ENCODE peak calls at places on chromosome 15, in six cellular contexts. One of them, this sample, is unnamed.

GRCh38 chr15:48084759-48085420 is 35.9 kb upstream of the SLC24A5 start:
- DNase-seq in B cell: no peak
- DNase-seq in HFFc6: peak
- DNase-seq in CMK: no peak
- DNase-seq in activated T-cell treated with anti-CD3 and anti-CD28 coated beads for 48 hours: no peak
- DNase-seq in cardiac muscle cell: peak
- DNase-seq in this sample: no peak

GRCh38 chr15:70362350-70362749 is 264.6 kb upstream of the TLE3 start:
- DNase-seq in B cell: no peak
- DNase-seq in HFFc6: no peak
- DNase-seq in CMK: no peak
- DNase-seq in activated T-cell treated with anti-CD3 and anti-CD28 coated beads for 48 hours: no peak
- DNase-seq in cardiac muscle cell: no peak
- DNase-seq in this sample: no peak

GRCh38 chr15:52318729-52319500 is 23.3 kb upstream of the MYO5C start:
- DNase-seq in B cell: no peak
- DNase-seq in HFFc6: no peak
- DNase-seq in CMK: no peak
- DNase-seq in activated T-cell treated with anti-CD3 and anti-CD28 coated beads for 48 hours: no peak
- DNase-seq in cardiac muscle cell: peak
- DNase-seq in this sample: no peak

GRCh38 chr15:27844018-27844666 is 255.0 kb downstream of the OCA2 start:
- DNase-seq in B cell: no peak
- DNase-seq in HFFc6: peak
- DNase-seq in CMK: no peak
- DNase-seq in activated T-cell treated with anti-CD3 and anti-CD28 coated beads for 48 hours: no peak
- DNase-seq in cardiac muscle cell: peak
- DNase-seq in this sample: no peak

GRCh38 chr15:41423979-41424659 is 7.2 kb downstream of the RTF1 start:
- DNase-seq in B cell: no peak
- DNase-seq in HFFc6: no peak
- DNase-seq in CMK: no peak
- DNase-seq in activated T-cell treated with anti-CD3 and anti-CD28 coated beads for 48 hours: no peak
- DNase-seq in cardiac muscle cell: no peak
- DNase-seq in this sample: no peak

GRCh38 chr15:78048410-78048946 is 29.0 kb downstream of the TBC1D2B start:
- DNase-seq in B cell: no peak
- DNase-seq in HFFc6: no peak
- DNase-seq in CMK: no peak
- DNase-seq in activated T-cell treated with anti-CD3 and anti-CD28 coated beads for 48 hours: no peak
- DNase-seq in cardiac muscle cell: no peak
- DNase-seq in this sample: no peak

GRCh38 chr15:87844031-87844430 is 412.5 kb downstream of the NTRK3 start:
- DNase-seq in B cell: no peak
- DNase-seq in HFFc6: no peak
- DNase-seq in CMK: no peak
- DNase-seq in activated T-cell treated with anti-CD3 and anti-CD28 coated beads for 48 hours: no peak
- DNase-seq in cardiac muscle cell: no peak
- DNase-seq in this sample: no peak

GRCh38 chr15:70742928-70743327 is 20.4 kb downstream of the UACA start:
- DNase-seq in B cell: no peak
- DNase-seq in HFFc6: no peak
- DNase-seq in CMK: no peak
- DNase-seq in activated T-cell treated with anti-CD3 and anti-CD28 coated beads for 48 hours: no peak
- DNase-seq in cardiac muscle cell: peak
- DNase-seq in this sample: no peak

GRCh38 chr15:62989366-62990055 is 53.0 kb upstream of the TPM1 start:
- DNase-seq in B cell: no peak
- DNase-seq in HFFc6: no peak
- DNase-seq in CMK: no peak
- DNase-seq in activated T-cell treated with anti-CD3 and anti-CD28 coated beads for 48 hours: no peak
- DNase-seq in cardiac muscle cell: no peak
- DNase-seq in this sample: no peak

GRCh38 chr15:41934843-41935242 is 37.5 kb downstream of the EHD4 start:
- DNase-seq in B cell: peak
- DNase-seq in HFFc6: no peak
- DNase-seq in CMK: no peak
- DNase-seq in activated T-cell treated with anti-CD3 and anti-CD28 coated beads for 48 hours: peak
- DNase-seq in cardiac muscle cell: no peak
- DNase-seq in this sample: peak

GRCh38 chr15:27086800-27087199 is 115.8 kb downstream of the GABRG3 start:
- DNase-seq in B cell: no peak
- DNase-seq in HFFc6: no peak
- DNase-seq in CMK: no peak
- DNase-seq in activated T-cell treated with anti-CD3 and anti-CD28 coated beads for 48 hours: no peak
- DNase-seq in cardiac muscle cell: no peak
- DNase-seq in this sample: no peak

GRCh38 chr15:85380860-85381535 is 595 bp downstream of the AKAP13 start:
- DNase-seq in B cell: peak
- DNase-seq in HFFc6: no peak
- DNase-seq in CMK: no peak
- DNase-seq in activated T-cell treated with anti-CD3 and anti-CD28 coated beads for 48 hours: peak
- DNase-seq in cardiac muscle cell: peak
- DNase-seq in this sample: peak

GRCh38 chr15:77527164-77527778 is 105.4 kb downstream of the LINGO1 start:
- DNase-seq in B cell: no peak
- DNase-seq in HFFc6: no peak
- DNase-seq in CMK: no peak
- DNase-seq in activated T-cell treated with anti-CD3 and anti-CD28 coated beads for 48 hours: no peak
- DNase-seq in cardiac muscle cell: peak
- DNase-seq in this sample: no peak

GRCh38 chr15:38042707-38043445 is 108.4 kb downstream of the TMCO5A start:
- DNase-seq in B cell: no peak
- DNase-seq in HFFc6: no peak
- DNase-seq in CMK: no peak
- DNase-seq in activated T-cell treated with anti-CD3 and anti-CD28 coated beads for 48 hours: no peak
- DNase-seq in cardiac muscle cell: peak
- DNase-seq in this sample: no peak

GRCh38 chr15:43872416-43873020 is 45.7 kb downstream of the WDR76 start:
- DNase-seq in B cell: no peak
- DNase-seq in HFFc6: peak
- DNase-seq in CMK: peak
- DNase-seq in activated T-cell treated with anti-CD3 and anti-CD28 coated beads for 48 hours: no peak
- DNase-seq in cardiac muscle cell: peak
- DNase-seq in this sample: no peak

GRCh38 chr15:65055201-65055870 is 10.1 kb downstream of the SLC51B start:
- DNase-seq in B cell: no peak
- DNase-seq in HFFc6: no peak
- DNase-seq in CMK: no peak
- DNase-seq in activated T-cell treated with anti-CD3 and anti-CD28 coated beads for 48 hours: no peak
- DNase-seq in cardiac muscle cell: no peak
- DNase-seq in this sample: no peak

GRCh38 chr15:100627789-100628395 is 25.5 kb downstream of the ASB7 start:
- DNase-seq in B cell: peak
- DNase-seq in HFFc6: peak
- DNase-seq in CMK: peak
- DNase-seq in activated T-cell treated with anti-CD3 and anti-CD28 coated beads for 48 hours: peak
- DNase-seq in cardiac muscle cell: peak
- DNase-seq in this sample: peak

GRCh38 chr15:74826372-74826819 is at the start of gene CPLX3:
- DNase-seq in B cell: peak
- DNase-seq in HFFc6: no peak
- DNase-seq in CMK: no peak
- DNase-seq in activated T-cell treated with anti-CD3 and anti-CD28 coated beads for 48 hours: peak
- DNase-seq in cardiac muscle cell: peak
- DNase-seq in this sample: no peak

GRCh38 chr15:98760112-98760826 is 111.9 kb downstream of the IGF1R start:
- DNase-seq in B cell: no peak
- DNase-seq in HFFc6: no peak
- DNase-seq in CMK: no peak
- DNase-seq in activated T-cell treated with anti-CD3 and anti-CD28 coated beads for 48 hours: no peak
- DNase-seq in cardiac muscle cell: no peak
- DNase-seq in this sample: no peak

GRCh38 chr15:56817266-56817665 is 84.0 kb upstream of the ZNF280D start:
- DNase-seq in B cell: no peak
- DNase-seq in HFFc6: peak
- DNase-seq in CMK: no peak
- DNase-seq in activated T-cell treated with anti-CD3 and anti-CD28 coated beads for 48 hours: no peak
- DNase-seq in cardiac muscle cell: peak
- DNase-seq in this sample: no peak

GRCh38 chr15:72313448-72313840 is 6.5 kb downstream of the CELF6 start:
- DNase-seq in B cell: no peak
- DNase-seq in HFFc6: no peak
- DNase-seq in CMK: no peak
- DNase-seq in activated T-cell treated with anti-CD3 and anti-CD28 coated beads for 48 hours: no peak
- DNase-seq in cardiac muscle cell: no peak
- DNase-seq in this sample: no peak

GRCh38 chr15:62706361-62706760 is 336.2 kb upstream of the TPM1 start:
- DNase-seq in B cell: no peak
- DNase-seq in HFFc6: no peak
- DNase-seq in CMK: no peak
- DNase-seq in activated T-cell treated with anti-CD3 and anti-CD28 coated beads for 48 hours: no peak
- DNase-seq in cardiac muscle cell: no peak
- DNase-seq in this sample: no peak

GRCh38 chr15:51736069-51736468 is 1.4 kb downstream of the LYSMD2 start:
- DNase-seq in B cell: no peak
- DNase-seq in HFFc6: no peak
- DNase-seq in CMK: no peak
- DNase-seq in activated T-cell treated with anti-CD3 and anti-CD28 coated beads for 48 hours: no peak
- DNase-seq in cardiac muscle cell: peak
- DNase-seq in this sample: peak

GRCh38 chr15:90408657-90409056 is 20.6 kb downstream of the IQGAP1 start:
- DNase-seq in B cell: no peak
- DNase-seq in HFFc6: no peak
- DNase-seq in CMK: no peak
- DNase-seq in activated T-cell treated with anti-CD3 and anti-CD28 coated beads for 48 hours: no peak
- DNase-seq in cardiac muscle cell: no peak
- DNase-seq in this sample: no peak

GRCh38 chr15:99359760-99360159 is 108.5 kb downstream of the LRRC28 start:
- DNase-seq in B cell: peak
- DNase-seq in HFFc6: no peak
- DNase-seq in CMK: no peak
- DNase-seq in activated T-cell treated with anti-CD3 and anti-CD28 coated beads for 48 hours: no peak
- DNase-seq in cardiac muscle cell: no peak
- DNase-seq in this sample: no peak

GRCh38 chr15:52532427-52532826 is 3.7 kb upstream of the MYO5A start:
- DNase-seq in B cell: no peak
- DNase-seq in HFFc6: no peak
- DNase-seq in CMK: no peak
- DNase-seq in activated T-cell treated with anti-CD3 and anti-CD28 coated beads for 48 hours: no peak
- DNase-seq in cardiac muscle cell: no peak
- DNase-seq in this sample: no peak

GRCh38 chr15:52295421-52295991 is at the start of gene MYO5C:
- DNase-seq in B cell: peak
- DNase-seq in HFFc6: no peak
- DNase-seq in CMK: no peak
- DNase-seq in activated T-cell treated with anti-CD3 and anti-CD28 coated beads for 48 hours: no peak
- DNase-seq in cardiac muscle cell: peak
- DNase-seq in this sample: no peak

GRCh38 chr15:44148580-44148979 is 46.5 kb downstream of the FRMD5 start:
- DNase-seq in B cell: no peak
- DNase-seq in HFFc6: no peak
- DNase-seq in CMK: no peak
- DNase-seq in activated T-cell treated with anti-CD3 and anti-CD28 coated beads for 48 hours: no peak
- DNase-seq in cardiac muscle cell: no peak
- DNase-seq in this sample: no peak

GRCh38 chr15:80929225-80929624 is 60.4 kb downstream of the MESD start:
- DNase-seq in B cell: no peak
- DNase-seq in HFFc6: peak
- DNase-seq in CMK: no peak
- DNase-seq in activated T-cell treated with anti-CD3 and anti-CD28 coated beads for 48 hours: no peak
- DNase-seq in cardiac muscle cell: peak
- DNase-seq in this sample: no peak

GRCh38 chr15:100727291-100727851 is 125.0 kb downstream of the ASB7 start:
- DNase-seq in B cell: no peak
- DNase-seq in HFFc6: no peak
- DNase-seq in CMK: no peak
- DNase-seq in activated T-cell treated with anti-CD3 and anti-CD28 coated beads for 48 hours: no peak
- DNase-seq in cardiac muscle cell: peak
- DNase-seq in this sample: no peak

GRCh38 chr15:28978011-28978378 is 92.2 kb downstream of the APBA2 start:
- DNase-seq in B cell: no peak
- DNase-seq in HFFc6: no peak
- DNase-seq in CMK: no peak
- DNase-seq in activated T-cell treated with anti-CD3 and anti-CD28 coated beads for 48 hours: no peak
- DNase-seq in cardiac muscle cell: no peak
- DNase-seq in this sample: no peak

GRCh38 chr15:92848852-92849598 is 51.1 kb upstream of the CHD2 start:
- DNase-seq in B cell: peak
- DNase-seq in HFFc6: no peak
- DNase-seq in CMK: peak
- DNase-seq in activated T-cell treated with anti-CD3 and anti-CD28 coated beads for 48 hours: peak
- DNase-seq in cardiac muscle cell: peak
- DNase-seq in this sample: peak

GRCh38 chr15:37002041-37002689 is 98.2 kb downstream of the MEIS2 start:
- DNase-seq in B cell: no peak
- DNase-seq in HFFc6: no peak
- DNase-seq in CMK: no peak
- DNase-seq in activated T-cell treated with anti-CD3 and anti-CD28 coated beads for 48 hours: no peak
- DNase-seq in cardiac muscle cell: no peak
- DNase-seq in this sample: no peak

GRCh38 chr15:61057376-61057775 is 171.7 kb downstream of the RORA start:
- DNase-seq in B cell: no peak
- DNase-seq in HFFc6: no peak
- DNase-seq in CMK: no peak
- DNase-seq in activated T-cell treated with anti-CD3 and anti-CD28 coated beads for 48 hours: no peak
- DNase-seq in cardiac muscle cell: no peak
- DNase-seq in this sample: no peak

GRCh38 chr15:65612616-65612946 is 1.6 kb upstream of the INTS14 start:
- DNase-seq in B cell: no peak
- DNase-seq in HFFc6: no peak
- DNase-seq in CMK: no peak
- DNase-seq in activated T-cell treated with anti-CD3 and anti-CD28 coated beads for 48 hours: no peak
- DNase-seq in cardiac muscle cell: no peak
- DNase-seq in this sample: no peak

GRCh38 chr15:42800731-42801474 is 64.0 kb upstream of the CDAN1 start:
- DNase-seq in B cell: no peak
- DNase-seq in HFFc6: no peak
- DNase-seq in CMK: no peak
- DNase-seq in activated T-cell treated with anti-CD3 and anti-CD28 coated beads for 48 hours: no peak
- DNase-seq in cardiac muscle cell: no peak
- DNase-seq in this sample: no peak

GRCh38 chr15:74423443-74424257 is 10.1 kb downstream of the SEMA7A start:
- DNase-seq in B cell: no peak
- DNase-seq in HFFc6: no peak
- DNase-seq in CMK: no peak
- DNase-seq in activated T-cell treated with anti-CD3 and anti-CD28 coated beads for 48 hours: no peak
- DNase-seq in cardiac muscle cell: no peak
- DNase-seq in this sample: no peak

GRCh38 chr15:85533949-85534543 is 153.6 kb downstream of the AKAP13 start:
- DNase-seq in B cell: peak
- DNase-seq in HFFc6: no peak
- DNase-seq in CMK: peak
- DNase-seq in activated T-cell treated with anti-CD3 and anti-CD28 coated beads for 48 hours: no peak
- DNase-seq in cardiac muscle cell: no peak
- DNase-seq in this sample: no peak

This sample was measured in stimulated activated naive CD8-positive, alpha-beta T cell treated with anti-CD3 and anti-CD28 coated beads, Interleukin-15, amount 100 ng/mL, for 72 hours.